ENCODE peak calls at places on chromosome 7, in six cellular contexts. N, V, I, E, Y and P are unnamed samples.

GRCh38 chr7:142717453-142717852 is 31.8 kb upstream of the PRSS1 start:
- DNase-seq in N (no peak), V (no peak), I (no peak), E (no peak), Y (no peak), P (no peak)

GRCh38 chr7:98531717-98532116 is 85.4 kb upstream of the NPTX2 start:
- DNase-seq in N (no peak), V (no peak), I (no peak), E (no peak), Y (no peak), P (no peak)

GRCh38 chr7:105188201-105188600 is 174.2 kb downstream of the KMT2E start:
- DNase-seq in N (no peak), V (no peak), I (no peak), E (no peak), Y (no peak), P (peak; percentile 46)

GRCh38 chr7:130930260-130930659 is 196.3 kb upstream of the KLF14 start:
- DNase-seq in N (peak; percentile 77), V (no peak), I (no peak), E (no peak), Y (no peak), P (no peak)

GRCh38 chr7:92691578-92691977 is 101.4 kb upstream of the FAM133B start:
- DNase-seq in N (peak; percentile 69), V (peak; percentile 49), I (peak; percentile 36), E (no peak), Y (no peak), P (peak; percentile 77)

GRCh38 chr7:40232242-40232929 is 97.6 kb downstream of the SUGCT start:
- DNase-seq in N (peak; percentile 56), V (peak; percentile 46), I (no peak), E (no peak), Y (peak; percentile 23), P (peak; percentile 82)

GRCh38 chr7:137130751-137131158 is 212.8 kb downstream of the PTN start:
- DNase-seq in N (no peak), V (no peak), I (no peak), E (no peak), Y (no peak), P (peak; percentile 76)

GRCh38 chr7:119010635-119011034 is 786.1 kb downstream of the ANKRD7 start:
- DNase-seq in N (no peak), V (no peak), I (no peak), E (no peak), Y (no peak), P (no peak)

GRCh38 chr7:22996470-22996869 is 17.5 kb downstream of the HYCC1 start:
- DNase-seq in N (no peak), V (no peak), I (no peak), E (no peak), Y (no peak), P (peak; percentile 64)

GRCh38 chr7:1798191-1798590 is 128.1 kb downstream of the ELFN1 start:
- DNase-seq in N (no peak), V (no peak), I (no peak), E (no peak), Y (no peak), P (no peak)

GRCh38 chr7:21926448-21926847 is 19.3 kb downstream of the CDCA7L start:
- DNase-seq in N (no peak), V (no peak), I (no peak), E (no peak), Y (no peak), P (no peak)

GRCh38 chr7:25098096-25099046 is 26.7 kb downstream of the CYCS start:
- DNase-seq in N (peak; percentile 81), V (peak; percentile 77), I (peak; percentile 41), E (peak; percentile 55), Y (peak; percentile 53), P (peak; percentile 88)

GRCh38 chr7:156895024-156895780 is 2.2 kb upstream of the LMBR1 start:
- DNase-seq in N (no peak), V (no peak), I (no peak), E (no peak), Y (no peak), P (no peak)

GRCh38 chr7:135147899-135148721 is at the start of gene TMEM140:
- DNase-seq in N (peak; percentile 56), V (peak; percentile 22), I (peak; percentile 81), E (peak; percentile 64), Y (peak; percentile 36), P (peak; percentile 70)

GRCh38 chr7:132080967-132081668 is 495.2 kb downstream of the PLXNA4 start:
- DNase-seq in N (no peak), V (no peak), I (no peak), E (no peak), Y (no peak), P (peak; percentile 80)

GRCh38 chr7:117704098-117704497 is 169.1 kb downstream of the CTTNBP2 start:
- DNase-seq in N (no peak), V (no peak), I (no peak), E (no peak), Y (no peak), P (no peak)